ENCODE peak calls at places on chromosomes 12 and 14, in five cellular contexts. Z is activated T-cell treated with anti-CD3 and anti-CD28 coated beads, Interleukin-2, amount 50 U/mL, for 72 hours; K is C1 segment of cervical spinal cord; A is ovary; V is NCI-H2107. L is an unnamed sample.

GRCh38 chr12:57779736-57780135 is 2.9 kb upstream of the TSFM start:
- DNase-seq in Z (no peak), K (no peak), A (no peak), V (no peak), L (no peak)

GRCh38 chr12:54373619-54374554 is 9.6 kb upstream of the GPR84 start:
- DNase-seq in Z (no peak), K (no peak), A (no peak), V (no peak), L (no peak)

GRCh38 chr12:122975790-122976647 is 975 bp downstream of the OGFOD2 start:
- DNase-seq in Z (no peak), K (no peak), A (no peak), V (no peak), L (no peak)

GRCh38 chr14:80981156-80981555 is 25.7 kb downstream of the TSHR start:
- DNase-seq in Z (no peak), K (no peak), A (no peak), V (no peak), L (no peak)

GRCh38 chr12:8564656-8565055 is 24.0 kb upstream of the CLEC4E start:
- DNase-seq in Z (no peak), K (no peak), A (no peak), V (no peak), L (no peak)

GRCh38 chr12:106226884-106227640 is 20.8 kb downstream of the CKAP4 start:
- DNase-seq in Z (peak; percentile 24), K (no peak), A (no peak), V (peak; percentile 30), L (no peak)

GRCh38 chr12:113561381-113561780 is 89.7 kb upstream of the LHX5 start:
- DNase-seq in Z (no peak), K (no peak), A (no peak), V (no peak), L (no peak)

GRCh38 chr12:109764123-109764522 is 50.5 kb downstream of the FAM222A start:
- DNase-seq in Z (no peak), K (no peak), A (no peak), V (no peak), L (no peak)

GRCh38 chr12:94595152-94595551 is 55.2 kb downstream of the TMCC3 start:
- DNase-seq in Z (no peak), K (no peak), A (no peak), V (no peak), L (no peak)

GRCh38 chr14:66503532-66503931 is 4.4 kb upstream of the GPHN start:
- DNase-seq in Z (no peak), K (no peak), A (no peak), V (no peak), L (no peak)

GRCh38 chr12:80053048-80053790 is 46.1 kb upstream of the OTOGL start:
- DNase-seq in Z (no peak), K (no peak), A (peak; percentile 49), V (no peak), L (no peak)

GRCh38 chr14:100470523-100470897 is 116.7 kb downstream of the BEGAIN start:
- DNase-seq in Z (no peak), K (no peak), A (no peak), V (no peak), L (no peak)

GRCh38 chr14:95547626-95548327 is 12.9 kb downstream of the GLRX5 start:
- DNase-seq in Z (no peak), K (no peak), A (no peak), V (no peak), L (no peak)

GRCh38 chr14:33950320-33951182 is at the start of gene EGLN3:
- DNase-seq in Z (peak; percentile 79), K (peak; percentile 87), A (peak; percentile 81), V (peak; percentile 95), L (no peak)

GRCh38 chr14:74618078-74618952 is 6.3 kb upstream of the LTBP2 start:
- DNase-seq in Z (peak; percentile 72), K (no peak), A (no peak), V (no peak), L (peak; percentile 29)

GRCh38 chr14:104928391-104929133 is 3.9 kb downstream of the PLD4 start:
- DNase-seq in Z (no peak), K (no peak), A (no peak), V (no peak), L (no peak)